ENCODE peak calls at places on chromosomes 7 and 10, in five cellular contexts. H is thyroid gland, M is adrenal gland, A is upper lobe of left lung, I is HCT116. K is an unnamed sample.

GRCh38 chr10:3193751-3194150 is 21.2 kb upstream of the PITRM1 start:
- DNase-seq in H (no peak), M (no peak), A (no peak), I (no peak), K (no peak)

GRCh38 chr10:79585870-79586527 is 24.7 kb upstream of the SFTPA1 start:
- DNase-seq in H (no peak), M (no peak), A (peak; percentile 66), I (no peak), K (no peak)

GRCh38 chr10:123967626-123968243 is 76.1 kb upstream of the CPXM2 start:
- DNase-seq in H (peak; percentile 78), M (peak; percentile 71), A (peak; percentile 67), I (peak; percentile 49), K (peak; percentile 54)

GRCh38 chr10:125564570-125564969 is 118.4 kb downstream of the TEX36 start:
- DNase-seq in H (no peak), M (no peak), A (no peak), I (no peak), K (no peak)

GRCh38 chr10:73920084-73920483 is 9.2 kb downstream of the PLAU start:
- DNase-seq in H (peak; percentile 41), M (peak; percentile 24), A (peak; percentile 40), I (no peak), K (peak; percentile 42)

GRCh38 chr7:92778972-92779371 is 57.4 kb downstream of the CDK6 start:
- DNase-seq in H (peak; percentile 47), M (peak; percentile 72), A (peak; percentile 26), I (no peak), K (peak; percentile 96)

GRCh38 chr7:82729172-82730030 is 285.8 kb upstream of the CACNA2D1 start:
- DNase-seq in H (peak; percentile 12), M (peak; percentile 10), A (no peak), I (peak; percentile 48), K (peak; percentile 59)

GRCh38 chr10:70621497-70622078 is 19.0 kb upstream of the PRF1 start:
- DNase-seq in H (no peak), M (no peak), A (no peak), I (no peak), K (no peak)

GRCh38 chr10:100799881-100800280 is 54.5 kb downstream of the PAX2 start:
- DNase-seq in H (no peak), M (no peak), A (no peak), I (no peak), K (no peak)

GRCh38 chr10:101716891-101717659 is 22.1 kb upstream of the FBXW4 start:
- DNase-seq in H (no peak), M (no peak), A (no peak), I (no peak), K (no peak)

GRCh38 chr7:36265720-36266119 is 112.7 kb downstream of the EEPD1 start:
- DNase-seq in H (no peak), M (no peak), A (peak; percentile 75), I (no peak), K (no peak)

GRCh38 chr7:154914580-154915380 is 88.1 kb downstream of the PAXIP1 start:
- DNase-seq in H (no peak), M (no peak), A (no peak), I (no peak), K (no peak)

GRCh38 chr7:23476286-23477169 is 6.2 kb upstream of the IGF2BP3 start:
- DNase-seq in H (no peak), M (no peak), A (no peak), I (no peak), K (no peak)
- H3K4me3 ChIP-seq in H (no peak overlapping the region), M (no peak overlapping the region), A (no peak overlapping the region), I (no peak overlapping the region), K (no peak overlapping the region)

GRCh38 chr7:77460057-77460486 is 43.9 kb upstream of the GSAP start:
- DNase-seq in H (no peak), M (no peak), A (no peak), I (peak; percentile 12), K (no peak)
- TF ChIP-seq CTCF in H (no peak), M (no peak), A (no peak), I (peak; percentile 50), K (peak; percentile 10)

GRCh38 chr7:15916666-15917388 is 230.3 kb upstream of the MEOX2 start:
- DNase-seq in H (no peak), M (no peak), A (no peak), I (no peak), K (peak; percentile 20)
- H3K4me3 ChIP-seq in H (no peak overlapping the region), M (no peak overlapping the region), A (no peak overlapping the region), I (no peak overlapping the region), K (no peak overlapping the region)

DNA sequence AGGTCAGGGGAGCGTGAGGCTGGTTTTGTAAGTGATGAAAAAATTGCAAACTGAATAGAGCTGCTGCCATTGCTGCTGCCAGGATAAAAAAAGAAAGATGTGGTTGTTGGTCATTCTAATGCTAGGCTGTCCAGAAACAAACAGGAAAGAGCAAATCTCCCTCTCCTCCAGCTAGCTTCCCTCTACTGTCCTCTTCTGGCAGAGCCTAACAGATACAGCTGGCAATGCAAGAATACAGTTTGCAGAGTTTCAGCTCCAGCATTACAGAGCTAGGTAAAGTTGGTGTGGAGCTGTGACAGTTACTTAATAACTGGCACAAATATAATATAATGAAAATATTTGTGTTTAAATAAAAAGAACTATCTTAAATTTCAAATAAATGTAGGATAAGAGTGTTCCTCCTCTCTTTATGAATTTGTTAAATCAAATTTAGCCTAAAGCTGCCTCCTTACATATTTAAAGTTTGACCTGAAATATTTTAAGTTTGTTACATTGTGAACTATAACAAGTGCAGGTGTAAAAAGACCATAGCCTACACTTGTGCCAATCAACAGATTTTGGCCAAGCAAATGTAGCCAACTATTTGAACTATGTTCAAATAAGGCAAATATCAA is 407.7 kb downstream of the SH2D4B start:
- DNase-seq in H (no peak), M (no peak), A (no peak), I (no peak), K (no peak)
- TF ChIP-seq CTCF in H (peak; percentile 62), M (peak; percentile 49), A (no peak), I (peak; percentile 50), K (no peak)

GRCh38 chr7:158587425-158588084 is at the start of gene PTPRN2:
- DNase-seq in H (peak; percentile 51), M (peak; percentile 65), A (peak; percentile 60), I (no peak), K (peak; percentile 28)
- H3K4me3 ChIP-seq in H (no peak within 1 kb of the TSS), M (no peak within 1 kb of the TSS), A (no peak within 1 kb of the TSS), I (no peak within 1 kb of the TSS), K (no peak within 1 kb of the TSS)

GRCh38 chr10:99375444-99375843 is 46.3 kb downstream of the CNNM1 start:
- DNase-seq in H (no peak), M (no peak), A (no peak), I (no peak), K (no peak)
- TF ChIP-seq CTCF in H (no peak), M (no peak), A (no peak), I (no peak), K (no peak)